ENCODE peak calls at places on chromosomes 4 and X, in ten cellular contexts. J, E, Q, Z, G, B, N, W, A and C are unnamed samples.

GRCh38 chrX:150410513-150410912 is 47.4 kb downstream of the MAMLD1 start:
- DNase-seq in Q (no peak), B (no peak), N (no peak), E (no peak), A (no peak), G (no peak), Z (no peak), J (no peak), W (no peak), C (no peak)

GRCh38 chrX:153351981-153352380 is 18.0 kb downstream of the ZNF275 start:
- DNase-seq in W (no peak), B (no peak), Z (no peak), G (peak; percentile 75), Q (no peak), N (no peak), E (no peak), A (no peak), J (no peak), C (no peak)

GRCh38 chr4:123924536-123924935 is 527.9 kb downstream of the SPRY1 start:
- DNase-seq in Z (no peak), G (no peak), N (no peak), B (no peak), Q (peak; percentile 43), J (no peak), E (no peak), A (no peak), W (peak; percentile 22), C (no peak)

GRCh38 chr4:18167831-18168230 is 146.3 kb upstream of the LCORL start:
- DNase-seq in Q (no peak), W (no peak), E (no peak), B (no peak), A (no peak), N (no peak), G (no peak), Z (no peak), J (no peak), C (no peak)

GRCh38 chrX:2584659-2585470 is 84.1 kb upstream of the DHRSX start:
- DNase-seq in Z (no peak), G (no peak), B (no peak), E (no peak), N (no peak), A (no peak), J (no peak), W (no peak), Q (no peak), C (no peak)

GRCh38 chr4:22420291-22420690 is 95.6 kb downstream of the ADGRA3 start:
- DNase-seq in G (no peak), E (no peak), B (no peak), J (no peak), W (no peak), Z (no peak), A (no peak), N (no peak), Q (no peak), C (no peak)

GRCh38 chr4:72486991-72487390 is 82.0 kb downstream of the ADAMTS3 start:
- DNase-seq in Q (no peak), J (no peak), A (no peak), W (no peak), E (no peak), G (no peak), B (no peak), Z (no peak), N (no peak), C (no peak)

GRCh38 chr4:107518076-107518475 is 202.0 kb downstream of the PAPSS1 start:
- DNase-seq in E (no peak), Z (no peak), B (no peak), N (no peak), A (peak; percentile 17), W (no peak), Q (no peak), G (no peak), J (no peak), C (no peak)

GRCh38 chr4:1207603-1208265 is 35.4 kb upstream of the SPON2 start:
- DNase-seq in Q (peak; percentile 89), B (no peak), E (no peak), A (peak; percentile 84), G (no peak), Z (no peak), J (peak; percentile 77), W (peak; percentile 61), N (no peak), C (no peak)

GRCh38 chr4:183471960-183472708 is 27.7 kb downstream of the CDKN2AIP start:
- DNase-seq in Q (peak; percentile 75), W (peak; percentile 74), G (peak; percentile 78), N (peak; percentile 77), J (peak; percentile 91), E (peak; percentile 87), B (peak; percentile 70), Z (peak; percentile 83), A (peak; percentile 90), C (peak; percentile 76)

GRCh38 chr4:105990933-105991332 is 95.7 kb downstream of the NPNT start:
- DNase-seq in Q (peak; percentile 41), E (peak; percentile 78), G (no peak), Z (no peak), N (no peak), B (no peak), W (peak; percentile 91), A (peak; percentile 52), J (peak; percentile 97), C (no peak)

GRCh38 chr4:15459706-15460105 is 10.0 kb upstream of the CC2D2A start:
- DNase-seq in E (no peak), G (no peak), J (no peak), W (no peak), B (no peak), A (no peak), Q (no peak), N (no peak), Z (no peak), C (no peak)

GRCh38 chr4:79331126-79331876 is 5.4 kb upstream of the NAA11 start:
- DNase-seq in J (no peak), W (peak; percentile 3), N (no peak), B (no peak), A (no peak), Q (peak; percentile 30), E (no peak), G (no peak), Z (no peak), C (no peak)

GRCh38 chrX:41273638-41274037 is 60.3 kb upstream of the DDX3X start:
- DNase-seq in W (no peak), A (no peak), Q (peak; percentile 19), G (no peak), J (no peak), E (peak; percentile 51), B (no peak), Z (no peak), N (no peak), C (no peak)

GRCh38 chrX:71909956-71910355 is 689 bp upstream of the NHSL2 start:
- DNase-seq in G (no peak), Q (peak; percentile 18), A (no peak), B (no peak), E (peak; percentile 8), N (no peak), J (no peak), Z (no peak), W (no peak), C (no peak)